ENCODE peak calls at places on chromosomes 2 and 18, in five cellular contexts. H, F, Q, Y and M are unnamed samples.

GRCh38 chr2:146295080-146295670 is 1549.7 kb upstream of the ACVR2A start:
- DNase-seq in H (no peak), F (peak), Q (no peak), Y (no peak), M (no peak)

GRCh38 chr2:67323209-67323991 is 73.7 kb upstream of the ETAA1 start:
- DNase-seq in H (no peak), F (no peak), Q (no peak), Y (no peak), M (no peak)

GRCh38 chr18:12233378-12233777 is 20.8 kb upstream of the CIDEA start:
- DNase-seq in H (peak), F (no peak), Q (no peak), Y (no peak), M (no peak)

GRCh38 chr2:64213607-64214275 is 69.5 kb upstream of the PELI1 start:
- DNase-seq in H (no peak), F (no peak), Q (no peak), Y (peak), M (no peak)

GRCh38 chr2:50443868-50444267 is 588.1 kb downstream of the NRXN1 start:
- DNase-seq in H (no peak), F (no peak), Q (no peak), Y (no peak), M (no peak)

GRCh38 chr2:46590319-46590718 is 111.0 kb downstream of the TMEM247 start:
- DNase-seq in H (no peak), F (no peak), Q (no peak), Y (no peak), M (no peak)

GRCh38 chr2:189933041-189933440 is 129.5 kb downstream of the MSTN start:
- DNase-seq in H (no peak), F (no peak), Q (no peak), Y (no peak), M (no peak)

GRCh38 chr18:35432565-35433001 is 55.4 kb upstream of the ZNF396 start:
- DNase-seq in H (no peak), F (no peak), Q (no peak), Y (no peak), M (no peak)

GRCh38 chr18:68429809-68430208 is 285.1 kb downstream of the TMX3 start:
- DNase-seq in H (no peak), F (no peak), Q (no peak), Y (no peak), M (no peak)

GRCh38 chr2:72895759-72896281 is 8.6 kb downstream of the SPR start:
- DNase-seq in H (no peak), F (no peak), Q (no peak), Y (no peak), M (no peak)

GRCh38 chr2:109130726-109130995 is 1.7 kb downstream of the SH3RF3 start:
- DNase-seq in H (no peak), F (no peak), Q (no peak), Y (no peak), M (no peak)

GRCh38 chr2:32064021-32064678 is 794 bp downstream of the SPAST start:
- DNase-seq in H (peak), F (no peak), Q (no peak), Y (no peak), M (no peak)

GRCh38 chr2:105134076-105134475 is 96.2 kb downstream of the MRPS9 start:
- DNase-seq in H (no peak), F (no peak), Q (no peak), Y (no peak), M (no peak)

GRCh38 chr2:221911890-221912289 is 339.8 kb upstream of the EPHA4 start:
- DNase-seq in H (no peak), F (peak), Q (no peak), Y (no peak), M (no peak)

GRCh38 chr2:231037731-231038482 is 584 bp downstream of the C2orf72 start:
- DNase-seq in H (peak), F (peak), Q (no peak), Y (no peak), M (no peak)

GRCh38 chr2:240528406-240529040 is 29.3 kb downstream of the ANKMY1 start:
- DNase-seq in H (no peak), F (no peak), Q (no peak), Y (no peak), M (no peak)

GRCh38 chr2:236054661-236055060 is 113.5 kb downstream of the GBX2 start:
- DNase-seq in H (no peak), F (no peak), Q (no peak), Y (no peak), M (no peak)

GRCh38 chr2:23404426-23404825 is 19.4 kb downstream of the KLHL29 start:
- DNase-seq in H (no peak), F (peak), Q (peak), Y (peak), M (no peak)

GRCh38 chr2:54757496-54757895 is 34.0 kb downstream of the EML6 start:
- DNase-seq in H (no peak), F (peak), Q (no peak), Y (no peak), M (no peak)

GRCh38 chr2:9703085-9703641 is 72.4 kb upstream of the YWHAQ start:
- DNase-seq in H (no peak), F (no peak), Q (peak), Y (no peak), M (peak)

GRCh38 chr2:127405252-127405605 is 13.0 kb upstream of the PROC start:
- DNase-seq in H (no peak), F (no peak), Q (no peak), Y (no peak), M (no peak)

GRCh38 chr18:7743256-7743655 is 176.1 kb downstream of the PTPRM start:
- DNase-seq in H (no peak), F (no peak), Q (no peak), Y (no peak), M (no peak)

GRCh38 chr2:183038341-183039300 is at the start of gene NCKAP1:
- DNase-seq in H (peak), F (peak), Q (peak), Y (no peak), M (peak)

GRCh38 chr18:62586781-62587487 is 64.1 kb downstream of the ZCCHC2 start:
- DNase-seq in H (no peak), F (no peak), Q (no peak), Y (no peak), M (no peak)

GRCh38 chr2:88859461-88859860 is 168.0 kb downstream of the RPIA start:
- DNase-seq in H (no peak), F (no peak), Q (no peak), Y (no peak), M (no peak)

GRCh38 chr2:72998234-72998651 is 73.3 kb downstream of the SFXN5 start:
- DNase-seq in H (no peak), F (no peak), Q (no peak), Y (no peak), M (no peak)

GRCh38 chr2:68937346-68938055 is 15.2 kb downstream of the GKN2 start:
- DNase-seq in H (no peak), F (no peak), Q (no peak), Y (no peak), M (no peak)

GRCh38 chr2:207341114-207341750 is 175.5 kb upstream of the KLF7 start:
- DNase-seq in H (no peak), F (peak), Q (no peak), Y (no peak), M (no peak)

GRCh38 chr2:86793752-86794151 is 3.0 kb upstream of the CD8A start:
- DNase-seq in H (no peak), F (no peak), Q (no peak), Y (no peak), M (no peak)

GRCh38 chr2:220572385-220572784 is 945.0 kb downstream of the SLC4A3 start:
- DNase-seq in H (no peak), F (no peak), Q (no peak), Y (no peak), M (no peak)

GRCh38 chr2:144519934-144520717 is at the start of gene ZEB2:
- DNase-seq in H (peak), F (peak), Q (peak), Y (no peak), M (peak)

GRCh38 chr2:197821550-197822218 is 17.3 kb downstream of the PLCL1 start:
- DNase-seq in H (peak), F (no peak), Q (no peak), Y (no peak), M (no peak)

GRCh38 chr2:231370749-231371429 is 24.6 kb upstream of the B3GNT7 start:
- DNase-seq in H (no peak), F (peak), Q (no peak), Y (no peak), M (no peak)

GRCh38 chr2:176128172-176129012 is 1.1 kb upstream of the HOXD8 start:
- DNase-seq in H (no peak), F (peak), Q (no peak), Y (no peak), M (no peak)
- TF ChIP-seq EZH2 in H (no peak), F (peak), Q (no peak), Y (no peak), M (no peak)

DNA sequence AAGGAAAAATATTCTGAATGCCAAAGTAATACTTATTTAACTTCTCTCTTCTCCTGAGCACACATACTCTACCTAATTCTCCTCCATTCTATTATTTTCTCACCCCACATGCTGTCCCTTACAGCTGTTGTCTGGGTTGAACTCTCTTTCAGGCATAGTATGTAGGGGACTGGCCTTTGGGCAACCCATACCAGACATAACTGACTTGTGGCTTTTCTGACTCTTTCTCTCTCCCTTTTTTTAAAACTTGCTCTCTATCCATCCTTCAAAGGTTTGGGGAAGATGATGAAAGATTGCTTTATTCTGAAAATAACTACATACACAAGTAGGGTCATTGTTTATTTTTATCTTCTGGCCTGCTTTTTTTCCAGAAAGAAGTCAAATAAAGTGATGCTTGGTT is 69.9 kb upstream of the NOSTRIN start:
- DNase-seq in H (no peak), F (no peak), Q (no peak), Y (no peak), M (no peak)
- TF ChIP-seq CTCF in H (no peak), F (no peak), Q (no peak), Y (no peak), M (no peak)

GRCh38 chr2:174522553-174522952 is 35.7 kb upstream of the GPR155 start:
- DNase-seq in H (no peak), F (peak), Q (no peak), Y (no peak), M (no peak)
- TF ChIP-seq REST in H (no peak), F (no peak), Q (no peak), Y (no peak), M (no peak)

GRCh38 chr18:2905802-2906521 is 59.2 kb downstream of the EMILIN2 start:
- DNase-seq in H (no peak), F (peak), Q (peak), Y (no peak), M (peak)
- TF ChIP-seq EZH2 in H (no peak), F (no peak), Q (no peak), Y (no peak), M (no peak)

GRCh38 chr18:23337599-23338444 is 115.3 kb upstream of the RIOK3 start:
- DNase-seq in H (no peak), F (peak), Q (peak), Y (no peak), M (peak)
- TF ChIP-seq CTCF in H (no peak), F (peak), Q (peak), Y (no peak), M (no peak)